ENCODE peak calls at places on chromosomes 5 and 9, in ten cellular contexts. L is psoas muscle, C is uterus, J is HFF-Myc, T is Peyer's patch, S is mucosa of descending colon, D is endodermal cell, X is heart right ventricle, U is LNCaP clone FGC, A is GM23338. F is an unnamed sample.

GRCh38 chr5:154095819-154096380 is 57.1 kb downstream of the MFAP3 start:
- DNase-seq in L (no peak), C (no peak), J (no peak), T (no peak), S (no peak), D (no peak), X (no peak), U (no peak), A (no peak), F (no peak)

GRCh38 chr5:54658014-54658413 is 140.5 kb downstream of the SNX18 start:
- DNase-seq in L (no peak), C (no peak), J (no peak), T (no peak), S (no peak), D (no peak), X (peak; percentile 25), U (no peak), A (no peak), F (peak; percentile 61)

GRCh38 chr9:6367128-6367741 is 39.1 kb downstream of the TPD52L3 start:
- DNase-seq in L (no peak), C (no peak), J (no peak), T (no peak), S (no peak), D (no peak), X (no peak), U (no peak), A (no peak), F (peak; percentile 50)

GRCh38 chr9:14275331-14275730 is 38.6 kb downstream of the NFIB start:
- DNase-seq in L (no peak), C (no peak), J (no peak), T (no peak), S (no peak), D (no peak), X (no peak), U (no peak), A (no peak), F (no peak)

GRCh38 chr5:57032151-57032551 is 80.2 kb upstream of the MIER3 start:
- DNase-seq in L (no peak), C (no peak), J (no peak), T (peak; percentile 86), S (peak; percentile 63), D (no peak), X (no peak), U (no peak), A (no peak), F (no peak)

GRCh38 chr5:95549030-95549429 is 5.7 kb downstream of the SKIC3 start:
- DNase-seq in L (no peak), C (no peak), J (no peak), T (no peak), S (no peak), D (no peak), X (no peak), U (no peak), A (no peak), F (no peak)

GRCh38 chr5:76040806-76041205 is 42.4 kb upstream of the SV2C start:
- DNase-seq in L (no peak), C (no peak), J (no peak), T (no peak), S (peak; percentile 41), D (no peak), X (no peak), U (no peak), A (no peak), F (no peak)

GRCh38 chr9:74334308-74334707 is 162.8 kb upstream of the RORB start:
- DNase-seq in L (no peak), C (no peak), J (no peak), T (no peak), S (no peak), D (no peak), X (no peak), U (no peak), A (no peak), F (no peak)

GRCh38 chr9:35756743-35757526 is 2.9 kb upstream of the MSMP start:
- DNase-seq in L (peak; percentile 87), C (peak; percentile 73), J (no peak), T (peak; percentile 90), S (peak; percentile 87), D (peak; percentile 88), X (peak; percentile 76), U (no peak), A (peak; percentile 85), F (no peak)

GRCh38 chr5:172923539-172923938 is 35.7 kb upstream of the RPL26L1 start:
- DNase-seq in L (no peak), C (no peak), J (no peak), T (no peak), S (no peak), D (no peak), X (no peak), U (no peak), A (no peak), F (no peak)

GRCh38 chr5:88452820-88453219 is 184.2 kb upstream of the TMEM161B start:
- DNase-seq in L (no peak), C (no peak), J (no peak), T (no peak), S (no peak), D (peak; percentile 74), X (no peak), U (no peak), A (peak; percentile 10), F (no peak)

GRCh38 chr5:7169240-7169878 is 226.6 kb upstream of the ADCY2 start:
- DNase-seq in L (no peak), C (no peak), J (no peak), T (no peak), S (no peak), D (no peak), X (no peak), U (no peak), A (peak; percentile 40), F (no peak)

GRCh38 chr5:1215320-1216096 is 9.7 kb upstream of the SLC6A18 start:
- DNase-seq in L (peak; percentile 32), C (no peak), J (no peak), T (no peak), S (no peak), D (no peak), X (no peak), U (no peak), A (no peak), F (no peak)

GRCh38 chr5:66856041-66856805 is 260.0 kb downstream of the MAST4 start:
- DNase-seq in L (no peak), C (no peak), J (no peak), T (no peak), S (no peak), D (no peak), X (no peak), U (no peak), A (no peak), F (no peak)

GRCh38 chr5:65483474-65484346 is 2.0 kb upstream of the ADAMTS6 start:
- DNase-seq in L (no peak), C (no peak), J (no peak), T (no peak), S (no peak), D (no peak), X (no peak), U (peak; percentile 39), A (peak; percentile 82), F (peak; percentile 85)
- TF ChIP-seq CTCF in L (peak; percentile 69), C (peak; percentile 75), J (peak; percentile 39), T (peak; percentile 54), S (no peak), D (peak; percentile 77), X (peak; percentile 79), U (peak; percentile 64), A (peak; percentile 69), F (peak; percentile 48)

GRCh38 chr9:129487658-129488483 is 133.0 kb downstream of the C9orf50 start:
- DNase-seq in L (peak; percentile 70), C (peak; percentile 80), J (no peak), T (peak; percentile 74), S (peak; percentile 56), D (peak; percentile 79), X (peak; percentile 53), U (no peak), A (peak; percentile 57), F (peak; percentile 71)
- H3K4me3 ChIP-seq in L (peak overlapping the region; percentile 70), C (peak overlapping the region; percentile 54), J (peak overlapping the region; percentile 23), T (peak overlapping the region; percentile 56), S (peak overlapping the region; percentile 15), D (peak overlapping the region; percentile 56), X (peak overlapping the region; percentile 52), U (peak overlapping the region; percentile 23), A (peak overlapping the region; percentile 61), F (peak overlapping the region; percentile 40)

GRCh38 chr9:96435345-96435744 is 14.6 kb upstream of the HABP4 start:
- DNase-seq in L (no peak), C (no peak), J (no peak), T (no peak), S (no peak), D (no peak), X (no peak), U (no peak), A (no peak), F (no peak)

GRCh38 chr9:96436063-96436455 is 13.9 kb upstream of the HABP4 start:
- DNase-seq in L (no peak), C (no peak), J (no peak), T (no peak), S (no peak), D (no peak), X (no peak), U (no peak), A (no peak), F (no peak)

GRCh38 chr9:96440671-96441199 is 9.2 kb upstream of the HABP4 start:
- DNase-seq in L (no peak), C (no peak), J (no peak), T (no peak), S (no peak), D (no peak), X (no peak), U (no peak), A (no peak), F (no peak)

GRCh38 chr9:96436456-96437126 is 13.4 kb upstream of the HABP4 start:
- DNase-seq in L (no peak), C (no peak), J (no peak), T (no peak), S (no peak), D (no peak), X (no peak), U (no peak), A (no peak), F (no peak)

GRCh38 chr9:96437454-96437853 is 12.5 kb upstream of the HABP4 start:
- DNase-seq in L (no peak), C (no peak), J (no peak), T (no peak), S (no peak), D (no peak), X (no peak), U (no peak), A (no peak), F (no peak)
- TF ChIP-seq CTCF in L (no peak), C (no peak), J (no peak), T (no peak), S (no peak), D (no peak), X (no peak), U (no peak), A (no peak), F (no peak)

GRCh38 chr5:173963107-173963506 is 25.9 kb upstream of the C5orf47 start:
- DNase-seq in L (no peak), C (no peak), J (no peak), T (no peak), S (no peak), D (no peak), X (no peak), U (no peak), A (no peak), F (peak; percentile 31)
- H3K4me3 ChIP-seq in L (peak overlapping the region; percentile 42), C (no peak overlapping the region), J (no peak overlapping the region), T (no peak overlapping the region), S (no peak overlapping the region), D (no peak overlapping the region), X (no peak overlapping the region), U (no peak overlapping the region), A (peak overlapping the region; percentile 32), F (no peak overlapping the region)

F was measured in fibroblast of pulmonary artery.